ENCODE peak calls at places on chromosomes 12 and 14, in five cellular contexts. L is H9, J is IMR-90, T is H1, Q is neuronal stem cell. R is an unnamed sample.

GRCh38 chr14:64684091-64684490 is 20.1 kb upstream of the PLEKHG3 start:
- DNase-seq in Q (no peak), T (no peak), L (no peak), J (peak), R (no peak)

GRCh38 chr14:55170526-55170925 is 20.9 kb downstream of the DLGAP5 start:
- DNase-seq in Q (no peak), L (no peak), J (no peak), T (no peak), R (no peak)

GRCh38 chr14:58919262-58919661 is 269.2 kb upstream of the DAAM1 start:
- DNase-seq in J (peak), Q (no peak), L (no peak), T (no peak), R (no peak)

GRCh38 chr12:74985986-74986319 is 223.7 kb downstream of the KCNC2 start:
- DNase-seq in Q (no peak), T (no peak), L (no peak), J (no peak), R (no peak)

GRCh38 chr12:87196329-87196728 is 832.9 kb downstream of the C12orf50 start:
- DNase-seq in Q (no peak), J (peak), L (no peak), T (no peak), R (no peak)

GRCh38 chr12:76255692-76256091 is 92.5 kb downstream of the BBS10 start:
- DNase-seq in Q (no peak), J (no peak), L (no peak), T (no peak), R (no peak)

GRCh38 chr14:87049886-87050820 is 942.8 kb downstream of the GALC start:
- DNase-seq in T (peak), J (peak), L (peak), Q (no peak), R (peak)

GRCh38 chr12:5438671-5439200 is 6.8 kb downstream of the NTF3 start:
- DNase-seq in J (no peak), T (no peak), Q (no peak), L (no peak), R (peak)

GRCh38 chr12:50185975-50186663 is 18.9 kb upstream of the CERS5 start:
- DNase-seq in J (peak), T (no peak), Q (no peak), L (no peak), R (no peak)

GRCh38 chr12:132773077-132774020 is 11.7 kb upstream of the ANKLE2 start:
- DNase-seq in J (no peak), Q (no peak), T (no peak), L (no peak), R (no peak)

GRCh38 chr14:59664741-59665140 is 88.1 kb upstream of the CCDC175 start:
- DNase-seq in J (no peak), L (no peak), Q (no peak), T (no peak), R (peak)

GRCh38 chr12:11154400-11154925 is 16.5 kb upstream of the SMIM10L1 start:
- DNase-seq in T (no peak), L (no peak), J (no peak), Q (no peak), R (peak)

GRCh38 chr12:85244561-85244960 is 35.5 kb upstream of the ALX1 start:
- DNase-seq in J (no peak), L (no peak), T (no peak), Q (no peak), R (no peak)

GRCh38 chr14:35331605-35332516 is 39.7 kb downstream of the PSMA6 start:
- DNase-seq in Q (no peak), J (peak), L (no peak), T (peak), R (peak)

GRCh38 chr14:59310644-59311043 is 122.2 kb downstream of the DAAM1 start:
- DNase-seq in L (no peak), T (no peak), Q (no peak), J (no peak), R (no peak)

GRCh38 chr14:42229294-42229693 is 622.6 kb downstream of the LRFN5 start:
- DNase-seq in T (no peak), L (no peak), Q (no peak), J (no peak), R (no peak)

GRCh38 chr12:28413455-28414109 is 223.3 kb downstream of the CCDC91 start:
- DNase-seq in L (no peak), T (no peak), Q (no peak), J (no peak), R (no peak)

GRCh38 chr12:124494751-124495129 is 72.7 kb downstream of the NCOR2 start:
- DNase-seq in L (no peak), T (no peak), Q (no peak), J (no peak), R (no peak)

GRCh38 chr14:24432259-24433131 is 2.7 kb downstream of the KHNYN start:
- DNase-seq in T (no peak), J (peak), L (no peak), Q (no peak), R (no peak)

GRCh38 chr12:121444842-121445202 is 44.9 kb downstream of the RNF34 start:
- DNase-seq in J (no peak), Q (no peak), L (no peak), T (no peak), R (no peak)

GRCh38 chr14:95513261-95513660 is 3.2 kb downstream of the SYNE3 start:
- DNase-seq in Q (no peak), L (no peak), T (no peak), J (no peak), R (no peak)

GRCh38 chr12:105100207-105100985 is 7.1 kb upstream of the WASHC4 start:
- DNase-seq in J (peak), L (no peak), Q (no peak), T (no peak), R (no peak)

GRCh38 chr12:56520025-56520810 is 1.4 kb upstream of the RBMS2 start:
- DNase-seq in J (peak), Q (no peak), T (no peak), L (no peak), R (peak)

GRCh38 chr12:51334774-51335173 is 10.8 kb upstream of the BIN2 start:
- DNase-seq in T (no peak), Q (no peak), L (no peak), J (peak), R (no peak)

GRCh38 chr12:89319111-89319510 is 33.2 kb downstream of the DUSP6 start:
- DNase-seq in Q (no peak), J (no peak), T (no peak), L (no peak), R (no peak)

GRCh38 chr14:103828315-103828967 is 18.9 kb downstream of the PPP1R13B start:
- DNase-seq in T (no peak), L (no peak), J (peak), Q (no peak), R (no peak)

GRCh38 chr12:86379337-86379736 is 123.1 kb upstream of the MGAT4C start:
- DNase-seq in L (no peak), T (no peak), J (no peak), Q (no peak), R (no peak)

GRCh38 chr14:97185186-97185585 is 388.0 kb downstream of the VRK1 start:
- DNase-seq in J (no peak), Q (peak), L (no peak), T (peak), R (no peak)

GRCh38 chr12:49824886-49825285 is 3.3 kb downstream of the NCKAP5L start:
- DNase-seq in T (no peak), L (no peak), J (peak), Q (no peak), R (peak)

GRCh38 chr12:1989111-1989510 is 15.1 kb downstream of the DCP1B start:
- DNase-seq in J (no peak), Q (no peak), L (no peak), T (no peak), R (no peak)

GRCh38 chr12:95134085-95134484 is 60.7 kb upstream of the NR2C1 start:
- DNase-seq in J (no peak), T (no peak), Q (no peak), L (no peak), R (no peak)

GRCh38 chr14:84937449-84937848 is 592.5 kb upstream of the FLRT2 start:
- DNase-seq in L (no peak), Q (no peak), T (no peak), J (no peak), R (no peak)
- H3K9ac ChIP-seq in L (no peak), Q (no peak), T (no peak), J (no peak), R (no peak)

GRCh38 chr12:62466596-62467411 is at the start of gene MON2:
- DNase-seq in L (peak), Q (peak), T (peak), J (peak), R (peak)
- H3K14ac ChIP-seq in L (peak), Q (peak), T (no peak), J (peak), R (peak)

GRCh38 chr12:65464930-65465329 is 186.4 kb downstream of the MSRB3 start:
- DNase-seq in T (no peak), L (no peak), J (peak), Q (no peak), R (no peak)
- H3K9ac ChIP-seq in T (no peak), L (no peak), J (no peak), Q (no peak), R (no peak)

GRCh38 chr12:12898136-12898712 is 6.9 kb downstream of the GPRC5A start:
- DNase-seq in L (no peak), J (no peak), T (no peak), Q (no peak), R (no peak)
- H3K14ac ChIP-seq in L (no peak), J (peak), T (no peak), Q (no peak), R (no peak)

GRCh38 chr14:52068741-52069616 is at the start of gene NID2:
- DNase-seq in L (peak), Q (peak), J (peak), T (peak), R (peak)
- H3K9ac ChIP-seq in L (no peak), Q (peak), J (peak), T (peak), R (peak)

R was measured in trophoblast cell.